ENCODE peak calls at places on chromosomes 11 and 22, in five cellular contexts. D, K, O, M and E are unnamed samples.

GRCh38 chr11:36266767-36267166 is 22.5 kb downstream of the COMMD9 start:
- DNase-seq in K (no peak), O (no peak), M (no peak), D (no peak), E (no peak)

GRCh38 chr11:126140932-126141291 is 70.5 kb downstream of the RPUSD4 start:
- DNase-seq in M (no peak), O (no peak), D (no peak), K (no peak), E (no peak)

GRCh38 chr11:2662430-2663299 is 37.1 kb downstream of the KCNQ1OT1 start:
- DNase-seq in D (no peak), K (no peak), M (no peak), O (no peak), E (no peak)

GRCh38 chr11:96001037-96001436 is 77.1 kb upstream of the MTMR2 start:
- DNase-seq in M (no peak), O (no peak), K (peak), D (no peak), E (no peak)

GRCh38 chr22:23910496-23911190 is 16.5 kb downstream of the MIF start:
- DNase-seq in D (no peak), O (no peak), K (no peak), M (no peak), E (no peak)

GRCh38 chr22:38843716-38844660 is at the start of gene NPTXR:
- DNase-seq in M (peak), D (no peak), K (no peak), O (no peak), E (no peak)

GRCh38 chr22:35835998-35836691 is 118.5 kb downstream of the APOL5 start:
- DNase-seq in M (peak), K (peak), D (peak), O (no peak), E (peak)

GRCh38 chr11:98568011-98568410 is 452.7 kb upstream of the CNTN5 start:
- DNase-seq in M (no peak), K (no peak), D (peak), O (no peak), E (no peak)

GRCh38 chr11:63937713-63938480 is 905 bp upstream of the NAA40 start:
- DNase-seq in D (no peak), K (no peak), M (peak), O (no peak), E (no peak)

GRCh38 chr11:46410021-46410420 is 18.4 kb upstream of the CHRM4 start:
- DNase-seq in D (no peak), M (no peak), K (no peak), O (peak), E (no peak)

GRCh38 chr11:134668076-134668475 is 256.0 kb upstream of the B3GAT1 start:
- DNase-seq in D (no peak), M (no peak), O (no peak), K (no peak), E (no peak)

GRCh38 chr11:69361466-69361865 is 67.5 kb downstream of the MYEOV start:
- DNase-seq in O (no peak), M (no peak), K (no peak), D (no peak), E (no peak)

GRCh38 chr11:117183724-117184349 is 5.3 kb downstream of the SIDT2 start:
- DNase-seq in O (no peak), M (no peak), D (no peak), K (no peak), E (no peak)

GRCh38 chr22:30413001-30413400 is 12.6 kb upstream of the MTFP1 start:
- DNase-seq in O (no peak), M (no peak), D (no peak), K (no peak), E (no peak)

GRCh38 chr11:75100314-75100713 is 3.6 kb upstream of the OR2AT4 start:
- DNase-seq in D (peak), K (peak), O (no peak), M (peak), E (peak)

GRCh38 chr11:75589933-75590332 is 27.9 kb downstream of the SERPINH1 start:
- DNase-seq in M (no peak), K (no peak), O (no peak), D (no peak), E (no peak)

GRCh38 chr11:46724088-46724487 is 5.1 kb downstream of the F2 start:
- DNase-seq in K (no peak), D (no peak), O (no peak), M (no peak), E (no peak)

GRCh38 chr11:26953770-26954392 is 40.0 kb upstream of the FIBIN start:
- DNase-seq in M (no peak), K (no peak), O (no peak), D (peak), E (no peak)

GRCh38 chr11:61683961-61684869 is 4.0 kb downstream of the DAGLA start:
- DNase-seq in D (no peak), M (no peak), O (no peak), K (no peak), E (no peak)

GRCh38 chr11:48141475-48142100 is 75.0 kb upstream of the OR4B1 start:
- DNase-seq in O (no peak), D (no peak), M (no peak), K (no peak), E (peak)

GRCh38 chr11:93849751-93850584 is 450 bp downstream of the VSTM5 start:
- DNase-seq in K (no peak), O (no peak), D (no peak), M (no peak), E (no peak)

GRCh38 chr11:17135934-17136683 is 58.6 kb upstream of the RPS13 start:
- DNase-seq in O (no peak), K (no peak), M (no peak), D (no peak), E (no peak)

GRCh38 chr22:36493690-36494110 is 12.3 kb upstream of the TXN2 start:
- DNase-seq in M (no peak), K (no peak), O (peak), D (no peak), E (no peak)

GRCh38 chr11:120339394-120339890 is 3.2 kb downstream of the ARHGEF12 start:
- DNase-seq in K (no peak), D (no peak), O (no peak), M (no peak), E (peak)

GRCh38 chr11:74819400-74819799 is 70.8 kb downstream of the RNF169 start:
- DNase-seq in M (no peak), O (no peak), K (no peak), D (peak), E (no peak)

GRCh38 chr11:75474878-75475766 is 42.1 kb upstream of the KLHL35 start:
- DNase-seq in O (peak), M (no peak), K (no peak), D (peak), E (no peak)

GRCh38 chr11:72328366-72329224 is 84.6 kb upstream of the PHOX2A start:
- DNase-seq in K (no peak), M (no peak), D (no peak), O (no peak), E (no peak)
- TF ChIP-seq CTCF in K (no peak), M (no peak), D (peak), O (no peak), E (peak)

GRCh38 chr22:40654522-40655167 is 18.1 kb upstream of the MRTFA start:
- DNase-seq in O (no peak), D (peak), K (no peak), M (peak), E (no peak)
- H3K27ac ChIP-seq in O (no peak), D (no peak), K (peak), M (peak), E (peak)

GRCh38 chr11:131734871-131735270 is 364.5 kb downstream of the NTM start:
- DNase-seq in D (no peak), K (no peak), O (no peak), M (no peak), E (no peak)

GRCh38 chr11:131739243-131739882 is 368.9 kb downstream of the NTM start:
- DNase-seq in K (no peak), O (no peak), D (no peak), M (no peak), E (no peak)

GRCh38 chr11:131737357-131737756 is 366.9 kb downstream of the NTM start:
- DNase-seq in K (no peak), O (no peak), M (no peak), D (no peak), E (no peak)
- TF ChIP-seq CTCF in K (no peak), O (no peak), M (no peak), D (peak), E (peak)

GRCh38 chr22:19957445-19957844 is 15.8 kb upstream of the TXNRD2 start:
- DNase-seq in K (no peak), O (no peak), M (no peak), D (no peak), E (no peak)

GRCh38 chr22:19958083-19959042 is 16.7 kb upstream of the TXNRD2 start:
- DNase-seq in M (no peak), D (no peak), K (no peak), O (no peak), E (no peak)

GRCh38 chr22:19951351-19951750 is 9.7 kb upstream of the TXNRD2 start:
- DNase-seq in D (no peak), M (no peak), K (no peak), O (no peak), E (no peak)

GRCh38 chr22:19959043-19959586 is 17.5 kb upstream of the TXNRD2 start:
- DNase-seq in M (no peak), K (no peak), O (peak), D (peak), E (peak)

GRCh38 chr22:19955241-19956128 is 13.9 kb upstream of the TXNRD2 start:
- DNase-seq in K (no peak), D (no peak), M (no peak), O (no peak), E (no peak)
- H3K27ac ChIP-seq in K (no peak), D (no peak), M (no peak), O (peak), E (no peak)

GRCh38 chr22:50546326-50547230 is 879 bp downstream of the KLHDC7B start:
- DNase-seq in M (no peak), K (no peak), D (no peak), O (peak), E (no peak)

GRCh38 chr22:50544746-50545253 is 899 bp upstream of the KLHDC7B start:
- DNase-seq in O (peak), K (no peak), M (no peak), D (no peak), E (peak)

GRCh38 chr22:50542416-50542927 is 3.2 kb upstream of the KLHDC7B start:
- DNase-seq in K (no peak), O (peak), D (no peak), M (no peak), E (no peak)

GRCh38 chr22:50545522-50546325 is at the start of gene KLHDC7B:
- DNase-seq in M (no peak), K (no peak), D (no peak), O (no peak), E (no peak)

DNA sequence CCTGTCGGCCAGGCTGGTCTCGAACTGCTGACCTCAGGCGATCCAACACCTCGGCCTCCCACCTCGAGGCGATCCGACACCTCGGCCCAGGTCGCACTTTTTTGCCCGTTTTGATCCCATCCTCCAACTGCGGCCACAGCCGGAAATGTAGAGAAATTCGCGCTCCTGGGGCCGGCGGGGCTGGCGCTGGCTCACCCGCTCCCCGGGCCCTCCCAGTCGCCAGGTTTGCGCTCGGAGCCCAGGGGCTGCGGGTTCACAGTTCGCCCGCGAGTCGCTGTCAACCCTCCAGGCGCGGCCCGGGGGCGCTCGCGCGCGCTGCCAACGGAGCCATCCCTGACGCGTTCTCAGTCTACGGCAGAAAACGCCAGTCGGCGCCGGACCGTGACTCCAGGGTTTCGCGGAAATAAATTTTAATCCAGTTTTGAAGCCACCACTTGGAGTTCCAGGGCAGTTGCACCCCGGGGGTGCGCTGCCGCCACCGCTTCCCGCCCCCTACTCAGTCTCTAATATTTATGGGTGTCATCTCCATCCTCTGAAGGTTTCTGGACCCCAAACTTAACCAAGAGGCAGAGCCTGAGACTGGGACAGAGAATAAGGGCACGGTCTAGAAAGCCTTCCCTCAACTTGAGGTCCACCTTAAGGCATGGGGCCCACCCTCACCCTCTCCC is 1.5 kb upstream of the KLHDC7B start:
- DNase-seq in O (peak), D (peak), K (no peak), M (peak), E (no peak)
- TF ChIP-seq CTCF in O (peak), D (peak), K (peak), M (peak), E (peak)

DNA sequence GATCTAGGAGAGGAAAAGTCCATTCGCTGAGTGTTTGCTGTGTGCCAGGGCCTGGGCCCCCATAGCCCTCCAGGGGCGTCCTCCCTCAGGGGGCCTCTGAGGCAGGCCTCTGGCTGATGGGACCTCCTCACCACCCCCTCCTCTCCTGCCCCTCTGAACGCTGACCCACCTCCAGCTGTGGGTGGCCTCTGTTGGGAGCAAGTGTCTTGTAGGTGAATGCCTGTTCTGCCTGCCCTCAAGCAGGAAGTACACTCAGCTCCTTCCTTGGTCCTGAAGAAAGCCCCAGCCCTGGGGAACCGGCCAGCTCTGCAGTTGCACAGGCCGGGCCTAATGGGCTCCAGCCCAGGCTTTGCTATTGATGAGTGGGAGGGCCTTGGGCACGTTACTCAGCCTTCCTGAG is 3.5 kb downstream of the MYO7A start:
- DNase-seq in K (no peak), O (no peak), M (no peak), D (no peak), E (no peak)
- H3K27ac ChIP-seq in K (no peak), O (no peak), M (no peak), D (no peak), E (no peak)

DNA sequence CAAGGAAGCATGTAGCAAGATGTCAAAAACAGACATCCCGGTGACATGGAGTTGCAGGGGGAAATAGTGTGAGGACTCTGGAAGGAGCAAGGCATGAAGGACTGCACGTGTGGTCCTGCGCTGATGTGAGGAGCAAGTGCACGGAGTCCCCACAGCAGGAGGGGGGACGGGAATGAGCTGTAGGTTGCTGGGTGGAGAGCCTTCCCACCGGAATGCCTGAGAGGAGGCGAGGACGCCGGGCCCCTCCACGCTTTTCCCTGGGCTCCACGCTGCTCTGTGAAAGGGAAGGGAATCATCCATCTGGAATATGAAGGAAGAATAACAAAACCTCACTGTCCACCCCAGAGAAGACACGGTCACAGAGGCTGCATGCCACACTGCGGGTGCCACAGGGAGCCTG is 23.6 kb upstream of the EFCAB6 start:
- DNase-seq in K (no peak), M (no peak), D (no peak), O (no peak), E (no peak)
- TF ChIP-seq CTCF in K (no peak), M (no peak), D (no peak), O (no peak), E (no peak)